ENCODE peak calls at places on chromosome 9, in eight cellular contexts. C, F, W, K, X, S, N and A are unnamed samples.

GRCh38 chr9:15722888-15723287 is 170.0 kb downstream of the CCDC171 start:
- DNase-seq in K (no peak), F (no peak), N (no peak), C (peak), X (no peak), S (no peak), W (peak), A (no peak)

GRCh38 chr9:2085719-2086515 is 70.8 kb downstream of the SMARCA2 start:
- DNase-seq in C (peak), K (no peak), N (peak), W (no peak), X (no peak), S (no peak), F (no peak), A (peak)

GRCh38 chr9:79858509-79858908 is 286.7 kb downstream of the TLE4 start:
- DNase-seq in W (no peak), N (peak), S (no peak), X (no peak), F (no peak), C (peak), K (peak), A (no peak)

GRCh38 chr9:82498918-82499317 is 510.3 kb downstream of the SPATA31D1 start:
- DNase-seq in X (no peak), W (no peak), C (no peak), S (no peak), N (no peak), F (no peak), K (no peak), A (no peak)

GRCh38 chr9:21455320-21455719 is 15.1 kb downstream of the IFNA1 start:
- DNase-seq in N (no peak), F (no peak), W (no peak), X (no peak), K (no peak), S (no peak), C (peak), A (peak)

GRCh38 chr9:8724284-8725018 is 924.9 kb upstream of the DMAC1 start:
- DNase-seq in K (no peak), S (no peak), X (no peak), N (no peak), F (no peak), C (no peak), W (no peak), A (no peak)

GRCh38 chr9:92176068-92176799 is 61.0 kb upstream of the SPTLC1 start:
- DNase-seq in S (no peak), K (no peak), W (no peak), X (no peak), F (no peak), C (no peak), N (no peak), A (no peak)

GRCh38 chr9:78023003-78023741 is 8.4 kb downstream of the GNAQ start:
- DNase-seq in S (no peak), F (no peak), N (no peak), K (peak), X (no peak), W (no peak), C (peak), A (peak)

GRCh38 chr9:73525350-73525749 is 373.7 kb downstream of the ANXA1 start:
- DNase-seq in F (no peak), K (no peak), X (no peak), W (no peak), N (no peak), C (no peak), S (no peak), A (no peak)